ENCODE peak calls at places on chromosomes 5 and 9, in nine cellular contexts. One of them, this sample, is unnamed.
A peak's percentile ranks its signal among the peaks of the same experiment; 100 is the strongest.

GRCh38 chr5:140317859-140318258 is 15.0 kb upstream of the PFDN1 start:
- DNase-seq in HCT116: no peak
- DNase-seq in pancreas: no peak
- DNase-seq in spleen: no peak
- DNase-seq in stomach: no peak
- DNase-seq in ascending aorta: peak; percentile 41
- DNase-seq in heart left ventricle: no peak
- DNase-seq in left ventricle myocardium inferior: no peak
- DNase-seq in fibroblast of lung: peak; percentile 87
- DNase-seq in this sample: no peak

GRCh38 chr5:59036274-59036961 is 453.5 kb downstream of the RAB3C start:
- DNase-seq in HCT116: peak; percentile 28
- DNase-seq in pancreas: no peak
- DNase-seq in spleen: no peak
- DNase-seq in stomach: no peak
- DNase-seq in ascending aorta: peak; percentile 69
- DNase-seq in heart left ventricle: no peak
- DNase-seq in left ventricle myocardium inferior: no peak
- DNase-seq in fibroblast of lung: peak; percentile 91
- DNase-seq in this sample: peak; percentile 52

GRCh38 chr5:135012033-135012588 is 21.9 kb downstream of the PITX1 start:
- DNase-seq in HCT116: no peak
- DNase-seq in pancreas: peak; percentile 53
- DNase-seq in spleen: peak; percentile 51
- DNase-seq in stomach: no peak
- DNase-seq in ascending aorta: peak; percentile 54
- DNase-seq in heart left ventricle: peak; percentile 11
- DNase-seq in left ventricle myocardium inferior: no peak
- DNase-seq in fibroblast of lung: no peak
- DNase-seq in this sample: no peak

GRCh38 chr9:89778100-89779085 is 173.6 kb downstream of the GADD45G start:
- DNase-seq in HCT116: no peak
- DNase-seq in pancreas: no peak
- DNase-seq in spleen: peak; percentile 48
- DNase-seq in stomach: no peak
- DNase-seq in ascending aorta: no peak
- DNase-seq in heart left ventricle: no peak
- DNase-seq in left ventricle myocardium inferior: no peak
- DNase-seq in fibroblast of lung: no peak
- DNase-seq in this sample: peak; percentile 17

GRCh38 chr5:10333154-10334006 is 20.1 kb upstream of the MARCHF6 start:
- DNase-seq in HCT116: no peak
- DNase-seq in pancreas: peak; percentile 84
- DNase-seq in spleen: peak; percentile 86
- DNase-seq in stomach: peak; percentile 60
- DNase-seq in ascending aorta: no peak
- DNase-seq in heart left ventricle: peak; percentile 52
- DNase-seq in left ventricle myocardium inferior: peak; percentile 52
- DNase-seq in fibroblast of lung: peak; percentile 46
- DNase-seq in this sample: peak; percentile 54

GRCh38 chr5:120174089-120174488 is 290.0 kb upstream of the PRR16 start:
- DNase-seq in HCT116: no peak
- DNase-seq in pancreas: peak; percentile 20
- DNase-seq in spleen: peak; percentile 47
- DNase-seq in stomach: no peak
- DNase-seq in ascending aorta: no peak
- DNase-seq in heart left ventricle: no peak
- DNase-seq in left ventricle myocardium inferior: no peak
- DNase-seq in fibroblast of lung: no peak
- DNase-seq in this sample: peak; percentile 15

GRCh38 chr5:13866792-13867191 is 77.7 kb downstream of the DNAH5 start:
- DNase-seq in HCT116: no peak
- DNase-seq in pancreas: no peak
- DNase-seq in spleen: no peak
- DNase-seq in stomach: no peak
- DNase-seq in ascending aorta: no peak
- DNase-seq in heart left ventricle: no peak
- DNase-seq in left ventricle myocardium inferior: peak; percentile 16
- DNase-seq in fibroblast of lung: peak; percentile 37
- DNase-seq in this sample: no peak

GRCh38 chr9:124309665-124310064 is 51.9 kb downstream of the NEK6 start:
- DNase-seq in HCT116: peak; percentile 92
- DNase-seq in pancreas: peak; percentile 61
- DNase-seq in spleen: no peak
- DNase-seq in stomach: no peak
- DNase-seq in ascending aorta: peak; percentile 95
- DNase-seq in heart left ventricle: no peak
- DNase-seq in left ventricle myocardium inferior: no peak
- DNase-seq in fibroblast of lung: peak; percentile 98
- DNase-seq in this sample: peak; percentile 44

GRCh38 chr9:13145340-13145739 is 134.2 kb downstream of the MPDZ start:
- DNase-seq in HCT116: no peak
- DNase-seq in pancreas: no peak
- DNase-seq in spleen: no peak
- DNase-seq in stomach: no peak
- DNase-seq in ascending aorta: no peak
- DNase-seq in heart left ventricle: no peak
- DNase-seq in left ventricle myocardium inferior: no peak
- DNase-seq in fibroblast of lung: no peak
- DNase-seq in this sample: no peak

GRCh38 chr9:118271936-118272335 is 567.7 kb downstream of the TLR4 start:
- DNase-seq in HCT116: no peak
- DNase-seq in pancreas: no peak
- DNase-seq in spleen: no peak
- DNase-seq in stomach: no peak
- DNase-seq in ascending aorta: no peak
- DNase-seq in heart left ventricle: no peak
- DNase-seq in left ventricle myocardium inferior: no peak
- DNase-seq in fibroblast of lung: peak; percentile 29
- DNase-seq in this sample: no peak

GRCh38 chr9:19201899-19202891 is 28.3 kb upstream of the DENND4C start:
- DNase-seq in HCT116: no peak
- DNase-seq in pancreas: no peak
- DNase-seq in spleen: no peak
- DNase-seq in stomach: peak; percentile 69
- DNase-seq in ascending aorta: no peak
- DNase-seq in heart left ventricle: no peak
- DNase-seq in left ventricle myocardium inferior: no peak
- DNase-seq in fibroblast of lung: no peak
- DNase-seq in this sample: no peak

GRCh38 chr5:140298183-140298601 is 4.7 kb downstream of the PFDN1 start:
- DNase-seq in HCT116: no peak
- DNase-seq in pancreas: no peak
- DNase-seq in spleen: no peak
- DNase-seq in stomach: no peak
- DNase-seq in ascending aorta: no peak
- DNase-seq in heart left ventricle: no peak
- DNase-seq in left ventricle myocardium inferior: no peak
- DNase-seq in fibroblast of lung: peak; percentile 95
- DNase-seq in this sample: no peak

GRCh38 chr5:81606150-81606549 is 144.7 kb downstream of the SSBP2 start:
- DNase-seq in HCT116: no peak
- DNase-seq in pancreas: no peak
- DNase-seq in spleen: no peak
- DNase-seq in stomach: no peak
- DNase-seq in ascending aorta: no peak
- DNase-seq in heart left ventricle: no peak
- DNase-seq in left ventricle myocardium inferior: no peak
- DNase-seq in fibroblast of lung: no peak
- DNase-seq in this sample: no peak

GRCh38 chr9:92612292-92612691 is 57.6 kb downstream of the IPPK start:
- DNase-seq in HCT116: no peak
- DNase-seq in pancreas: no peak
- DNase-seq in spleen: no peak
- DNase-seq in stomach: no peak
- DNase-seq in ascending aorta: no peak
- DNase-seq in heart left ventricle: no peak
- DNase-seq in left ventricle myocardium inferior: no peak
- DNase-seq in fibroblast of lung: no peak
- DNase-seq in this sample: no peak

GRCh38 chr5:135385576-135385975 is 13.5 kb downstream of the MACROH2A1 start:
- DNase-seq in HCT116: no peak
- DNase-seq in pancreas: no peak
- DNase-seq in spleen: peak; percentile 69
- DNase-seq in stomach: no peak
- DNase-seq in ascending aorta: no peak
- DNase-seq in heart left ventricle: no peak
- DNase-seq in left ventricle myocardium inferior: no peak
- DNase-seq in fibroblast of lung: no peak
- DNase-seq in this sample: no peak

GRCh38 chr9:32423371-32423770 is 38.9 kb downstream of the ACO1 start:
- DNase-seq in HCT116: no peak
- DNase-seq in pancreas: no peak
- DNase-seq in spleen: no peak
- DNase-seq in stomach: no peak
- DNase-seq in ascending aorta: no peak
- DNase-seq in heart left ventricle: no peak
- DNase-seq in left ventricle myocardium inferior: no peak
- DNase-seq in fibroblast of lung: peak; percentile 90
- DNase-seq in this sample: no peak

GRCh38 chr9:124779368-124780059 is 2.6 kb downstream of the OLFML2A start:
- DNase-seq in HCT116: no peak
- DNase-seq in pancreas: no peak
- DNase-seq in spleen: peak; percentile 41
- DNase-seq in stomach: peak; percentile 23
- DNase-seq in ascending aorta: no peak
- DNase-seq in heart left ventricle: no peak
- DNase-seq in left ventricle myocardium inferior: no peak
- DNase-seq in fibroblast of lung: peak; percentile 97
- DNase-seq in this sample: no peak

GRCh38 chr9:5773324-5773999 is 59.5 kb downstream of the ERMP1 start:
- DNase-seq in HCT116: no peak
- DNase-seq in pancreas: no peak
- DNase-seq in spleen: no peak
- DNase-seq in stomach: no peak
- DNase-seq in ascending aorta: no peak
- DNase-seq in heart left ventricle: no peak
- DNase-seq in left ventricle myocardium inferior: no peak
- DNase-seq in fibroblast of lung: peak; percentile 51
- DNase-seq in this sample: no peak
- TF ChIP-seq CTCF in HCT116: peak; percentile 26
- TF ChIP-seq CTCF in pancreas: no peak
- TF ChIP-seq CTCF in spleen: no peak
- TF ChIP-seq CTCF in stomach: no peak
- TF ChIP-seq CTCF in ascending aorta: no peak
- TF ChIP-seq CTCF in heart left ventricle: no peak
- TF ChIP-seq CTCF in left ventricle myocardium inferior: no peak
- TF ChIP-seq CTCF in fibroblast of lung: no peak
- TF ChIP-seq CTCF in this sample: no peak

DNA sequence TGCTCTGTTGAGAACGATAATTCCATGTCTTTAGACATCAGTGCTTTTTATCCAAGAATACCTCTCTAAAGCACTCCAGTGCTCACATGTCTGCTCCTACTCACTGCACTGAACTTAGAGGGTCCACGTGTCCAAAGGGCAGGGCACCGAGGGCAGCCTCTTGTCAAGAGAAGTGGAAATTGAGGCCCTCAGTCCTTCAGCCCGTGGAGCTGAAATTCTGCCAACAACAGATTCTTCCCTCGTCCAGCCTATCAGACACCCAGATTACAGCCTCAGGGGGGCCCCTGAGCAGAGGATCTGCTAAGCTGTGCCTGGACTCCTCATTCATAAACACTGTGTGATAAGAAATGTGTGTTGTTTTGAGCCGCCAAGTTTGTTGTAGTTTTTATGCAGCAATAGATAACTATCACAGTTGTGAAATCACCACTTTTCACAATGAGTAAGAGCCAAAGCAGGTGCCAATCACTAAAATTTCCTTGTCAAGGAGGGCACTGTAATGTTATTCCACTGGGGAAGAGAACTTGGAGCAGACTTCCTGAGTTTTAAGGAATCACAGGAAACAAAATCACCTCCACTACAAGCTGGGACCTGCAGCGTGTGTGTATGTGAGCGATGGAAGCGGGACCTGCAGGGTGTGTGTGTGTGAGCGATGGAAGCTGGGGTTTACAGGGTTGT is 58.8 kb upstream of the IGFBPL1 start:
- DNase-seq in HCT116: no peak
- DNase-seq in pancreas: no peak
- DNase-seq in spleen: no peak
- DNase-seq in stomach: no peak
- DNase-seq in ascending aorta: no peak
- DNase-seq in heart left ventricle: no peak
- DNase-seq in left ventricle myocardium inferior: no peak
- DNase-seq in fibroblast of lung: no peak
- DNase-seq in this sample: no peak
- H3K27ac ChIP-seq in HCT116: no peak overlapping the region
- H3K27ac ChIP-seq in pancreas: no peak overlapping the region
- H3K27ac ChIP-seq in spleen: no peak overlapping the region
- H3K27ac ChIP-seq in stomach: no peak overlapping the region
- H3K27ac ChIP-seq in ascending aorta: no peak overlapping the region
- H3K27ac ChIP-seq in heart left ventricle: no peak overlapping the region
- H3K27ac ChIP-seq in left ventricle myocardium inferior: no peak overlapping the region
- H3K27ac ChIP-seq in fibroblast of lung: no peak overlapping the region
- H3K27ac ChIP-seq in this sample: no peak overlapping the region

GRCh38 chr5:32301891-32302290 is 10.8 kb downstream of the MTMR12 start:
- DNase-seq in HCT116: no peak
- DNase-seq in pancreas: no peak
- DNase-seq in spleen: no peak
- DNase-seq in stomach: no peak
- DNase-seq in ascending aorta: no peak
- DNase-seq in heart left ventricle: no peak
- DNase-seq in left ventricle myocardium inferior: no peak
- DNase-seq in fibroblast of lung: no peak
- DNase-seq in this sample: no peak
- H3K4me1 ChIP-seq in HCT116: peaks cover 6% of the 10 kb centered on the region
- H3K4me1 ChIP-seq in pancreas: peaks cover 41% of the 10 kb centered on the region
- H3K4me1 ChIP-seq in spleen: peaks cover 58% of the 10 kb centered on the region
- H3K4me1 ChIP-seq in stomach: peaks cover 97% of the 10 kb centered on the region
- H3K4me1 ChIP-seq in ascending aorta: no peaks in the 10 kb centered on the region
- H3K4me1 ChIP-seq in heart left ventricle: no peaks in the 10 kb centered on the region
- H3K4me1 ChIP-seq in left ventricle myocardium inferior: peaks cover 59% of the 10 kb centered on the region
- H3K4me1 ChIP-seq in fibroblast of lung: no peaks in the 10 kb centered on the region
- H3K4me1 ChIP-seq in this sample: peaks cover 31% of the 10 kb centered on the region

GRCh38 chr9:131873891-131874440 is 134.1 kb upstream of the RAPGEF1 start:
- DNase-seq in HCT116: no peak
- DNase-seq in pancreas: no peak
- DNase-seq in spleen: peak; percentile 56
- DNase-seq in stomach: no peak
- DNase-seq in ascending aorta: no peak
- DNase-seq in heart left ventricle: no peak
- DNase-seq in left ventricle myocardium inferior: no peak
- DNase-seq in fibroblast of lung: no peak
- DNase-seq in this sample: no peak

GRCh38 chr9:131873361-131873760 is 133.5 kb upstream of the RAPGEF1 start:
- DNase-seq in HCT116: no peak
- DNase-seq in pancreas: no peak
- DNase-seq in spleen: peak; percentile 24
- DNase-seq in stomach: no peak
- DNase-seq in ascending aorta: no peak
- DNase-seq in heart left ventricle: no peak
- DNase-seq in left ventricle myocardium inferior: no peak
- DNase-seq in fibroblast of lung: no peak
- DNase-seq in this sample: no peak

GRCh38 chr9:131870156-131870555 is 130.3 kb upstream of the RAPGEF1 start:
- DNase-seq in HCT116: no peak
- DNase-seq in pancreas: no peak
- DNase-seq in spleen: peak; percentile 44
- DNase-seq in stomach: no peak
- DNase-seq in ascending aorta: no peak
- DNase-seq in heart left ventricle: no peak
- DNase-seq in left ventricle myocardium inferior: no peak
- DNase-seq in fibroblast of lung: no peak
- DNase-seq in this sample: peak; percentile 38

GRCh38 chr9:131872702-131873101 is 132.8 kb upstream of the RAPGEF1 start:
- DNase-seq in HCT116: no peak
- DNase-seq in pancreas: no peak
- DNase-seq in spleen: peak; percentile 56
- DNase-seq in stomach: no peak
- DNase-seq in ascending aorta: no peak
- DNase-seq in heart left ventricle: no peak
- DNase-seq in left ventricle myocardium inferior: no peak
- DNase-seq in fibroblast of lung: no peak
- DNase-seq in this sample: no peak

GRCh38 chr9:131872006-131872405 is 132.1 kb upstream of the RAPGEF1 start:
- DNase-seq in HCT116: no peak
- DNase-seq in pancreas: no peak
- DNase-seq in spleen: peak; percentile 38
- DNase-seq in stomach: no peak
- DNase-seq in ascending aorta: no peak
- DNase-seq in heart left ventricle: no peak
- DNase-seq in left ventricle myocardium inferior: no peak
- DNase-seq in fibroblast of lung: no peak
- DNase-seq in this sample: peak; percentile 46
- TF ChIP-seq CTCF in HCT116: peak; percentile 38
- TF ChIP-seq CTCF in pancreas: no peak
- TF ChIP-seq CTCF in spleen: no peak
- TF ChIP-seq CTCF in stomach: no peak
- TF ChIP-seq CTCF in ascending aorta: no peak
- TF ChIP-seq CTCF in heart left ventricle: peak; percentile 10
- TF ChIP-seq CTCF in left ventricle myocardium inferior: no peak
- TF ChIP-seq CTCF in fibroblast of lung: no peak
- TF ChIP-seq CTCF in this sample: no peak

This sample was measured in psoas muscle.